ENCODE peak calls at places on chromosomes 16 and 17, in four cellular contexts. V is fibroblast of pulmonary artery, M is H7, A is colonic mucosa. O is an unnamed sample.

GRCh38 chr16:28899882-28900600 is 21.8 kb downstream of the ATP2A1 start:
- DNase-seq in V (no peak), M (peak; percentile 52), A (no peak), O (no peak)

GRCh38 chr16:75648265-75649076 is 898 bp downstream of the TERF2IP start:
- DNase-seq in M (peak; percentile 87), A (peak; percentile 92), V (peak; percentile 75), O (peak; percentile 88)

GRCh38 chr17:28173071-28173561 is 130.6 kb downstream of the NLK start:
- DNase-seq in A (no peak), V (no peak), M (peak; percentile 33), O (no peak)

GRCh38 chr17:82356028-82356427 is 3.0 kb upstream of the TEX19 start:
- DNase-seq in V (peak; percentile 20), M (no peak), A (no peak), O (peak; percentile 100)

GRCh38 chr17:71726320-71726719 is 394.5 kb upstream of the SOX9 start:
- DNase-seq in V (no peak), M (no peak), A (no peak), O (no peak)

GRCh38 chr17:74737299-74738050 is 419 bp downstream of the RAB37 start:
- DNase-seq in M (peak; percentile 92), V (peak; percentile 52), A (no peak), O (no peak)

GRCh38 chr17:22462461-22462860 is 770.1 kb downstream of the KCNJ18 start:
- DNase-seq in V (no peak), M (no peak), A (no peak), O (no peak)

GRCh38 chr17:40178660-40179059 is 1.4 kb downstream of the RAPGEFL1 start:
- DNase-seq in M (peak; percentile 38), A (no peak), V (no peak), O (no peak)

GRCh38 chr17:17500999-17501605 is 4.9 kb upstream of the RASD1 start:
- DNase-seq in M (peak; percentile 69), V (no peak), A (peak; percentile 64), O (no peak)

DNA sequence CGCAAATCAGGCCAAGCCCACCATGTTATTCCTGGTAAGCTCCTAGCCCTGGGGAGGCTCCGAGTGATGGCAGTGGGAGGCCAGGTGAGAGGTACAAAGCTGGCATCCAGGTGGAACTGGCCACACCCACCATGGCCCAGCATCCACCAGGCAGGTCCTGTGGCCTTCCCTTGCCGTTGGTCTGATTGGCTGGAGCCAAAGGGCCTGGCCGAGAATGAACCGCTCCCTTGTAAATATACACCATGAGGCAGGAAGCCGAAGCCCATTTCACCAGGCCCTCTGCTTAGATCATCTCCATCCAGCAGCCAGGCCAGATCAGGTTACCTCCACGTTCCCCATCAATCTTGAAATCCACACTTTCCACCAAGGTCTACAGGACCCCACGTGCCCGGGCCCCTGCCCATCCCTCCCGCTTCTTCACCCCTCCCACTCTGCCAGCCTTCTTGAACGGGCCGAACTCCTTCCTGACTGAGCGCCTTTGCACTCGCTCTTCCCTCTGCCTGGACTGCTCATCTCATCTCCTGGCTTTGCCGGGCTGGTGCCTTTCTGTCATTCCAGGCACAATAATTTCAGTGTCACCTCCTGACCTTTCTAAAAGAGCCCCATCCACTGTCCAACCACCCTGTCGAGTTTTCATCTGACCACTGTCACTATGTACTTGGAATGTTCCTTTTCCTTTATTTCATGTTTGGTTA is 5.8 kb downstream of the SOCS1 start:
- DNase-seq in A (no peak), M (peak; percentile 74), V (peak; percentile 58), O (no peak)
- H3K4me3 ChIP-seq in A (no peak overlapping the region), M (no peak overlapping the region), V (no peak overlapping the region), O (no peak overlapping the region)

GRCh38 chr16:85536411-85537330 is 76.5 kb upstream of the GSE1 start:
- DNase-seq in M (peak; percentile 43), V (no peak), A (no peak), O (peak; percentile 72)

GRCh38 chr16:85539084-85539483 is 74.0 kb upstream of the GSE1 start:
- DNase-seq in M (no peak), A (no peak), V (no peak), O (no peak)

GRCh38 chr16:85537331-85537788 is 75.8 kb upstream of the GSE1 start:
- DNase-seq in A (no peak), M (peak; percentile 65), V (no peak), O (no peak)

GRCh38 chr16:85536073-85536410 is 77.1 kb upstream of the GSE1 start:
- DNase-seq in A (no peak), V (peak; percentile 57), M (no peak), O (peak; percentile 62)

DNA sequence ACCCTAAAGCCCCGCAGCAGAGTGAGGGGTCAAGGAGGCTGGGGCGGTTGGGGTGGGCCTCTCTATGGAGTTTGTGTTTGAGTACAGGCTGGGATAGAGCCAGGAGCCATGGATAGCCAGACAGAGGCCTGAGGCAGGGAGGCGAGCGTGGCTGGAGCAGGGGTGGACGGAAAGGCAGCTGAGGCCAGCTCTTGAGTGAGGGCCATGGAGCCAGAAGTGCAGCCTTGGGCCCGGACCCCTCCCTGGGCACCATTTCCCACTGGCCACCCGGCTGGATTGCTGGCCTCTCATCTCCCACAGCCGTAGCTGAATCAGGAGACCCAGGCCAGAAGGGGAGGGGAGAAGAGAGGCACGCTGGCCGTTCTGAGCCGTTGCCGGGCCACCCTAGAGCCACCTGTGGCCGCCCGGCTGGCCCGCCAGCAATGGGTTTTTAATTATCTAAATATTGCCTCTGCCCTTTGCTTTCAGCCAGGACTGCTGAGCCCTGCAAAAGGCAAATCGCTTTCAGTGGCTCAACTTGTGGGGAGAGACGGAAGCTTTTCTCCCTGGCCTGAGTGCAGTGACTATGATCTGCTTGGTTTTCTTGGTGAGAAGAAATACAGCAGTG is 75.2 kb upstream of the GSE1 start:
- DNase-seq in A (no peak), V (no peak), M (peak; percentile 43), O (no peak)
- H3K4me3 ChIP-seq in A (no peak overlapping the region), V (no peak overlapping the region), M (no peak overlapping the region), O (no peak overlapping the region)

GRCh38 chr17:7263801-7264078 is 1.5 kb upstream of the CLDN7 start:
- DNase-seq in V (no peak), A (peak; percentile 76), M (peak; percentile 23), O (no peak)

GRCh38 chr17:7261377-7262191 is 694 bp downstream of the CLDN7 start:
- DNase-seq in V (no peak), M (peak; percentile 78), A (no peak), O (peak; percentile 24)

GRCh38 chr17:7262192-7263070 is at the start of gene CLDN7:
- DNase-seq in V (no peak), A (peak; percentile 96), M (peak; percentile 99), O (peak; percentile 97)

GRCh38 chr17:7260601-7261376 is 1.5 kb downstream of the CLDN7 start:
- DNase-seq in V (no peak), A (peak; percentile 86), M (peak; percentile 94), O (peak; percentile 92)

GRCh38 chr17:7263071-7263800 is 958 bp upstream of the CLDN7 start:
- DNase-seq in M (peak; percentile 95), V (no peak), A (peak; percentile 98), O (peak; percentile 82)
- H3K4me3 ChIP-seq in M (peak overlapping the region; percentile 79), V (peak overlapping the region; percentile 19), A (peak overlapping the region; percentile 77), O (peak overlapping the region; percentile 70)

GRCh38 chr17:64653985-64654355 is 8.1 kb downstream of the SMURF2 start:
- DNase-seq in M (no peak), V (no peak), A (no peak), O (no peak)
- H3K4me3 ChIP-seq in M (no peak overlapping the region), V (no peak overlapping the region), A (no peak overlapping the region), O (no peak overlapping the region)

GRCh38 chr17:68292689-68293040 is 1.4 kb downstream of the ARSG start:
- DNase-seq in M (no peak), V (no peak), A (no peak), O (no peak)
- H3K4me3 ChIP-seq in M (peak overlapping the region; percentile 73), V (no peak overlapping the region), A (peak overlapping the region; percentile 58), O (no peak overlapping the region)

GRCh38 chr16:10616744-10617640 is 36.6 kb upstream of the EMP2 start:
- DNase-seq in M (peak; percentile 73), A (peak; percentile 93), V (peak; percentile 28), O (peak; percentile 81)
- H3K4me3 ChIP-seq in M (no peak overlapping the region), A (no peak overlapping the region), V (no peak overlapping the region), O (no peak overlapping the region)

GRCh38 chr17:60149691-60150582 is at the start of gene CA4:
- DNase-seq in M (peak; percentile 92), A (no peak), V (no peak), O (no peak)
- H3K4me3 ChIP-seq in M (peak within 1 kb of the TSS; percentile 48), A (peak within 1 kb of the TSS; percentile 43), V (no peak within 1 kb of the TSS), O (no peak within 1 kb of the TSS)

GRCh38 chr16:81006472-81007311 is at the start of the genes CENPN and CMC2:
- DNase-seq in V (peak; percentile 99), M (peak; percentile 92), A (peak; percentile 98), O (peak; percentile 100)

GRCh38 chr16:81003064-81003463 is 3.6 kb downstream of the CMC2 start:
- DNase-seq in A (no peak), V (no peak), M (no peak), O (no peak)

GRCh38 chr16:81005644-81006471 is 827 bp downstream of the CMC2 start:
- DNase-seq in A (peak; percentile 83), V (peak; percentile 34), M (no peak), O (peak; percentile 85)

GRCh38 chr16:81003610-81004460 is 2.9 kb downstream of the CMC2 start:
- DNase-seq in A (no peak), V (peak; percentile 42), M (no peak), O (no peak)

GRCh38 chr16:81004646-81005353 is 1.9 kb downstream of the CMC2 start:
- DNase-seq in A (peak; percentile 53), V (peak; percentile 76), M (no peak), O (peak; percentile 8)
- H3K4me3 ChIP-seq in A (peak overlapping the region; percentile 24), V (peak overlapping the region; percentile 94), M (peak overlapping the region; percentile 3), O (no peak overlapping the region)